ENCODE peak calls at places on chromosomes 13 and 19, in six cellular contexts. J, P, S, R, K and Q are unnamed samples.

GRCh38 chr19:18646535-18647370 is 9.9 kb downstream of the KLHL26 start:
- DNase-seq in J (no peak), P (no peak), S (no peak), R (no peak), K (no peak), Q (no peak)

GRCh38 chr13:25276748-25277147 is 10.5 kb downstream of the MTMR6 start:
- DNase-seq in J (no peak), P (no peak), S (no peak), R (no peak), K (peak), Q (no peak)

GRCh38 chr13:44051923-44052322 is 172.2 kb downstream of the LACC1 start:
- DNase-seq in J (no peak), P (no peak), S (no peak), R (no peak), K (no peak), Q (no peak)

GRCh38 chr13:61192826-61193225 is 222.8 kb downstream of the PCDH20 start:
- DNase-seq in J (no peak), P (no peak), S (no peak), R (no peak), K (no peak), Q (no peak)

GRCh38 chr13:109288151-109288709 is 498.2 kb downstream of the IRS2 start:
- DNase-seq in J (no peak), P (no peak), S (no peak), R (no peak), K (no peak), Q (no peak)

GRCh38 chr13:99614465-99614885 is 113.2 kb downstream of the TM9SF2 start:
- DNase-seq in J (no peak), P (no peak), S (no peak), R (no peak), K (peak), Q (no peak)

GRCh38 chr13:80116107-80116506 is 224.8 kb downstream of the SPRY2 start:
- DNase-seq in J (no peak), P (peak), S (no peak), R (no peak), K (peak), Q (no peak)

GRCh38 chr19:16702123-16702522 is 17.5 kb upstream of the NWD1 start:
- DNase-seq in J (peak), P (peak), S (no peak), R (peak), K (peak), Q (no peak)

GRCh38 chr19:19461671-19462622 is 53.4 kb downstream of the TSSK6 start:
- DNase-seq in J (no peak), P (no peak), S (peak), R (peak), K (no peak), Q (no peak)

GRCh38 chr19:2720777-2721569 is at the start of gene DIRAS1:
- DNase-seq in J (no peak), P (no peak), S (no peak), R (no peak), K (no peak), Q (no peak)

GRCh38 chr13:98721825-98722510 is 30.5 kb downstream of the SLC15A1 start:
- DNase-seq in J (no peak), P (no peak), S (no peak), R (no peak), K (no peak), Q (no peak)

GRCh38 chr13:60857698-60858097 is 460.7 kb downstream of the TDRD3 start:
- DNase-seq in J (no peak), P (no peak), S (no peak), R (no peak), K (no peak), Q (no peak)

GRCh38 chr19:42051166-42052115 is 18.6 kb downstream of the GRIK5 start:
- DNase-seq in J (no peak), P (no peak), S (no peak), R (no peak), K (peak), Q (no peak)

GRCh38 chr13:30105381-30105780 is 202.0 kb downstream of the KATNAL1 start:
- DNase-seq in J (no peak), P (no peak), S (no peak), R (no peak), K (no peak), Q (no peak)

GRCh38 chr13:110442946-110443632 is 118.4 kb downstream of the RAB20 start:
- DNase-seq in J (no peak), P (no peak), S (no peak), R (no peak), K (peak), Q (no peak)